ENCODE peak calls at places on chromosomes 4 and X, in eight cellular contexts. A is K562, L is GM12878, H is A549, D is H1, V is WTC11, U is endothelial cell of umbilical vein, Z is SK-N-SH. G is an unnamed sample.

GRCh38 chr4:88158360-88159136 is at the start of gene ABCG2:
- DNase-seq in A (peak; percentile 77), L (no peak), H (peak; percentile 29), D (peak; percentile 73), V (peak; percentile 60), U (peak; percentile 72), Z (peak; percentile 65), G (peak; percentile 66)

GRCh38 chrX:7139202-7140081 is 8.1 kb upstream of the STS start:
- DNase-seq in A (no peak), L (no peak), H (no peak), D (no peak), V (no peak), U (no peak), Z (no peak), G (no peak)

GRCh38 chr4:139764686-139765085 is 99.1 kb downstream of the MGST2 start:
- DNase-seq in A (no peak), L (no peak), H (no peak), D (no peak), V (no peak), U (no peak), Z (no peak), G (no peak)

GRCh38 chr4:148261861-148262260 is 180.4 kb downstream of the NR3C2 start:
- DNase-seq in A (no peak), L (no peak), H (no peak), D (no peak), V (no peak), U (no peak), Z (no peak), G (no peak)

GRCh38 chr4:53593765-53594164 is 2.5 kb upstream of the LNX1 start:
- DNase-seq in A (no peak), L (no peak), H (no peak), D (no peak), V (no peak), U (no peak), Z (no peak), G (no peak)

GRCh38 chr4:45453258-45453841 is 670.5 kb downstream of the GABRG1 start:
- DNase-seq in A (no peak), L (no peak), H (no peak), D (no peak), V (no peak), U (no peak), Z (peak; percentile 46), G (peak; percentile 52)

GRCh38 chr4:25950476-25951389 is 36.7 kb downstream of the SMIM20 start:
- DNase-seq in A (no peak), L (no peak), H (no peak), D (no peak), V (no peak), U (no peak), Z (peak; percentile 25), G (no peak)

GRCh38 chrX:155334486-155335316 is at the start of gene CLIC2:
- DNase-seq in A (peak; percentile 93), L (no peak), H (no peak), D (no peak), V (no peak), U (peak; percentile 65), Z (no peak), G (peak; percentile 4)

GRCh38 chrX:154505726-154506125 is 10.3 kb downstream of the FAM3A start:
- DNase-seq in A (no peak), L (no peak), H (no peak), D (no peak), V (no peak), U (peak; percentile 38), Z (no peak), G (no peak)

GRCh38 chr4:153122855-153123254 is 81.4 kb upstream of the TRIM2 start:
- DNase-seq in A (no peak), L (no peak), H (no peak), D (no peak), V (no peak), U (no peak), Z (peak; percentile 28), G (no peak)

GRCh38 chr4:135775909-135776308 is 1574.3 kb upstream of the PABPC4L start:
- DNase-seq in A (no peak), L (no peak), H (no peak), D (no peak), V (no peak), U (no peak), Z (no peak), G (no peak)

GRCh38 chr4:52641853-52642563 is 17.1 kb downstream of the USP46 start:
- DNase-seq in A (no peak), L (peak; percentile 67), H (no peak), D (no peak), V (no peak), U (peak; percentile 66), Z (no peak), G (no peak)

GRCh38 chr4:1222036-1222789 is 26.7 kb downstream of the CTBP1 start:
- DNase-seq in A (no peak), L (no peak), H (no peak), D (no peak), V (no peak), U (no peak), Z (no peak), G (no peak)

GRCh38 chr4:118102195-118102594 is 67.9 kb downstream of the NDST3 start:
- DNase-seq in A (no peak), L (no peak), H (no peak), D (no peak), V (no peak), U (no peak), Z (no peak), G (no peak)

GRCh38 chr4:98482847-98483806 is 175.3 kb downstream of the TSPAN5 start:
- DNase-seq in A (no peak), L (peak; percentile 56), H (peak; percentile 46), D (no peak), V (no peak), U (peak; percentile 51), Z (no peak), G (no peak)

GRCh38 chr4:176340871-176341685 is 21.3 kb downstream of the SPCS3 start:
- DNase-seq in A (peak; percentile 54), L (no peak), H (no peak), D (no peak), V (no peak), U (peak; percentile 69), Z (peak; percentile 46), G (peak; percentile 54)

GRCh38 chrX:153580700-153581386 is 18.1 kb downstream of the CCNQ start:
- DNase-seq in A (peak; percentile 63), L (no peak), H (no peak), D (no peak), V (peak; percentile 78), U (peak; percentile 1), Z (no peak), G (no peak)

GRCh38 chr4:111283066-111283677 is 660.3 kb upstream of the PITX2 start:
- DNase-seq in A (peak; percentile 46), L (no peak), H (peak; percentile 7), D (peak; percentile 29), V (peak; percentile 75), U (peak; percentile 58), Z (peak; percentile 30), G (peak; percentile 60)

GRCh38 chr4:3384771-3385701 is 56.7 kb upstream of the HGFAC start:
- DNase-seq in A (no peak), L (no peak), H (no peak), D (no peak), V (no peak), U (peak; percentile 42), Z (no peak), G (no peak)

GRCh38 chrX:52988985-52989917 is 30.9 kb upstream of the FAM156A start:
- DNase-seq in A (no peak), L (no peak), H (no peak), D (no peak), V (no peak), U (no peak), Z (no peak), G (no peak)

GRCh38 chr4:137892134-137892533 is 350.0 kb downstream of the SLC7A11 start:
- DNase-seq in A (no peak), L (no peak), H (no peak), D (no peak), V (no peak), U (no peak), Z (no peak), G (no peak)

GRCh38 chrX:70979136-70979762 is 48.4 kb upstream of the SLC7A3 start:
- DNase-seq in A (peak; percentile 54), L (no peak), H (peak; percentile 18), D (no peak), V (peak; percentile 10), U (peak; percentile 6), Z (peak; percentile 4), G (peak; percentile 20)

GRCh38 chrX:137565921-137566745 is at the start of gene ZIC3:
- DNase-seq in A (no peak), L (no peak), H (no peak), D (no peak), V (peak; percentile 84), U (peak; percentile 25), Z (peak; percentile 82), G (no peak)

DNA sequence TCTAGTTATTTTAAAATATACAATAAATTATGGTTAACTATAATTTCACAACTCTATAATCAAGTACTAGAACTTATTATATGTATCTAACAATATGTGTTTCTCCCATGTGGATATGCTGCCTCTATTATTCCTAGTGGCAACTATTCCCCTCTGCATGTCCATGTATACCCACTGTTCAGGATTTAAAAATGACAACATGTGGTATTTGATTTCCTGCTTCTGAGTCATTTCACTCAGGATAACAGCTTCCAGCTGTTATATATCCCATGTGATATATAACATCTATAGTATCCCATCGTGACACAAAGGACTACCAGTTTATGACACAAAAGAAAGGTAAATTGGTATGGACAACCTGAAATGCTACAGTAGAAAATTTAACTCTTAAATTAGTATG is 167.4 kb upstream of the TACR3 start:
- DNase-seq in A (no peak), L (no peak), H (no peak), D (no peak), V (no peak), U (no peak), Z (no peak), G (no peak)
- TF ChIP-seq MAX in A (no peak), L (no peak), H (no peak), D (no peak), V (no peak), U (no peak), Z (no peak), G (no peak)

GRCh38 chr4:77432702-77433101 is 172.9 kb upstream of the CXCL13 start:
- DNase-seq in A (peak; percentile 2), L (no peak), H (no peak), D (no peak), V (no peak), U (no peak), Z (no peak), G (peak; percentile 25)
- TF ChIP-seq MAX in A (no peak), L (no peak), H (no peak), D (no peak), V (no peak), U (no peak), Z (no peak), G (no peak)

DNA sequence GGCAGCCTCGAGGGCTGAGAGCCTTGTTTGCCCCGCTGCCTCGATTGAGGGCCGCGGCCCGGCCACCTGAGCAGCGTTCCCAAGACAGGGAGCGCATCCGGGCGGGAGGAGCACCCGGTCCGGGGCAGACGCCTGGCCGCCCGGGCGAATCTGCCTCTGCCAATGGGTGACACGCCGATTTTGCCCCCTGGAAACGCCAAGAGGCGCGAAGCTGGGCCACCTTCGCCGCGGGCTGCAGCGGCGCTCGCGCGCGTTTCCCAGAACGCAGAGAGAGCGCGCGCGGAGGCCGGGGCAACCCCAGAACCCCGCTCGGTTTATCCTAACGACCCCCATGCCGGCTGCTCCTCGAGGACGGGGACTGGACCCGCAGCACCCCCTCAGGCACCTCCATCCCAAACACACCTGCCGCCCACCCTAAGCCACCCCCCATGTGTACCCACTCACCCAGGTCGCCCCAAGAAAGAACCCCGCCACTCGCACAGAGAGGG is 576 bp downstream of the MAP7D2 start:
- DNase-seq in A (no peak), L (no peak), H (no peak), D (no peak), V (peak; percentile 24), U (no peak), Z (peak; percentile 64), G (no peak)
- TF ChIP-seq MAX in A (no peak), L (no peak), H (peak; percentile 68), D (peak; percentile 71), V (peak; percentile 89), U (no peak), Z (peak; percentile 46), G (no peak)

GRCh38 chr4:41881931-41882621 is 53.2 kb upstream of the TMEM33 start:
- DNase-seq in A (no peak), L (no peak), H (no peak), D (no peak), V (peak; percentile 52), U (no peak), Z (peak; percentile 77), G (no peak)
- TF ChIP-seq MAX in A (no peak), L (no peak), H (no peak), D (no peak), V (no peak), U (no peak), Z (no peak), G (no peak)